ENCODE peak calls at places on chromosome 19, in four cellular contexts. P is stimulated activated CD4-positive, alpha-beta T cell treated with anti-CD3 and anti-CD28 coated beads, Interleukin-1b, Interleukin-23, amount 100 ng/mL, for 24 hours; E is stimulated activated CD8-positive, alpha-beta memory T cell treated with anti-CD3 and anti-CD28 coated beads, Interleukin-15, amount 100 ng/mL, for 4 hours; X is activated CD4-positive, CD25-positive, alpha-beta regulatory T cell treated with anti-CD3 and anti-CD28 coated beads, Interleukin-2, amount 50 U/mL, for 16 hours. W is an unnamed sample.

GRCh38 chr19:22421797-22422196 is 349 bp downstream of the ZNF98 start:
- DNase-seq in P (no peak), E (no peak), X (no peak), W (no peak)

GRCh38 chr19:13796301-13797057 is 1.2 kb downstream of the ZSWIM4 start:
- DNase-seq in P (no peak), E (no peak), X (no peak), W (peak; percentile 65)

GRCh38 chr19:13156968-13157882 is 7.0 kb downstream of the IER2 start:
- DNase-seq in P (no peak), E (no peak), X (no peak), W (peak; percentile 57)

GRCh38 chr19:4568884-4569283 is 9.4 kb upstream of the SEMA6B start:
- DNase-seq in P (no peak), E (no peak), X (no peak), W (no peak)

GRCh38 chr19:34096020-34096915 is 76.0 kb upstream of the LSM14A start:
- DNase-seq in P (no peak), E (no peak), X (no peak), W (peak; percentile 53)

GRCh38 chr19:38974599-38975213 is 836 bp downstream of the FBXO17 start:
- DNase-seq in P (no peak), E (no peak), X (no peak), W (no peak)

GRCh38 chr19:1082928-1083816 is 12.0 kb downstream of the POLR2E start:
- DNase-seq in P (no peak), E (no peak), X (no peak), W (no peak)

GRCh38 chr19:23395041-23395721 is at the start of gene ZNF91:
- DNase-seq in P (peak; percentile 73), E (peak; percentile 77), X (peak; percentile 87), W (peak; percentile 97)

GRCh38 chr19:16541526-16542044 is 652 bp downstream of the CHERP start:
- DNase-seq in P (no peak), E (no peak), X (no peak), W (peak; percentile 40)